ENCODE peak calls at places on chromosome 19, in five cellular contexts. K is GM23248, R is astrocyte, I is GM12878, V is neural progenitor cell. N is an unnamed sample.

GRCh38 chr19:19405919-19406877 is 723 bp downstream of the GATAD2A start:
- DNase-seq in K (peak), R (peak), I (no peak), V (peak), N (peak)

GRCh38 chr19:17248011-17248776 is 2.5 kb upstream of the NR2F6 start:
- DNase-seq in K (no peak), R (no peak), I (no peak), V (peak), N (no peak)

GRCh38 chr19:54609356-54609791 is 15.9 kb downstream of the LILRA1 start:
- DNase-seq in K (no peak), R (no peak), I (no peak), V (no peak), N (no peak)

GRCh38 chr19:52603558-52604207 is 33.6 kb downstream of the ZNF701 start:
- DNase-seq in K (peak), R (peak), I (no peak), V (no peak), N (no peak)

GRCh38 chr19:14114854-14115253 is 2.7 kb downstream of the PRKACA start:
- DNase-seq in K (peak), R (no peak), I (no peak), V (peak), N (no peak)

GRCh38 chr19:16369664-16370576 is 45.3 kb downstream of the KLF2 start:
- DNase-seq in K (no peak), R (no peak), I (no peak), V (no peak), N (no peak)

GRCh38 chr19:56351208-56351607 is 36.6 kb upstream of the ZSCAN5A start:
- DNase-seq in K (no peak), R (no peak), I (no peak), V (no peak), N (no peak)

GRCh38 chr19:31277516-31277915 is 71.7 kb downstream of the TSHZ3 start:
- DNase-seq in K (no peak), R (no peak), I (no peak), V (no peak), N (no peak)

GRCh38 chr19:4375620-4376228 is 24.6 kb downstream of the SH3GL1 start:
- DNase-seq in K (peak), R (peak), I (peak), V (peak), N (peak)

GRCh38 chr19:32397736-32398135 is 7.8 kb upstream of the DPY19L3 start:
- DNase-seq in K (peak), R (peak), I (no peak), V (no peak), N (no peak)

GRCh38 chr19:23283925-23284324 is 33.7 kb upstream of the ZNF724 start:
- DNase-seq in K (peak), R (peak), I (no peak), V (peak), N (peak)

GRCh38 chr19:38318595-38319142 is 976 bp upstream of the KCNK6 start:
- DNase-seq in K (no peak), R (no peak), I (no peak), V (no peak), N (peak)

GRCh38 chr19:48511321-48511731 is 309 bp downstream of the LMTK3 start:
- DNase-seq in K (no peak), R (no peak), I (no peak), V (peak), N (no peak)

GRCh38 chr19:48510421-48511268 is 990 bp downstream of the LMTK3 start:
- DNase-seq in K (peak), R (peak), I (no peak), V (peak), N (peak)

GRCh38 chr19:48509467-48510194 is 2.0 kb downstream of the LMTK3 start:
- DNase-seq in K (no peak), R (no peak), I (no peak), V (peak), N (no peak)

GRCh38 chr19:48507911-48508439 is 3.7 kb downstream of the LMTK3 start:
- DNase-seq in K (no peak), R (no peak), I (no peak), V (no peak), N (no peak)

GRCh38 chr19:48508729-48509310 is 2.8 kb downstream of the LMTK3 start:
- DNase-seq in K (no peak), R (no peak), I (no peak), V (no peak), N (no peak)
- H3K4me2 ChIP-seq in K (no peak), R (no peak), I (no peak), V (no peak), N (no peak)

GRCh38 chr19:46821512-46822359 is 28.9 kb downstream of the AP2S1 start:
- DNase-seq in K (no peak), R (no peak), I (no peak), V (peak), N (no peak)
- H2AFZ ChIP-seq in K (no peak), R (no peak), I (peak), V (peak), N (no peak)

DNA sequence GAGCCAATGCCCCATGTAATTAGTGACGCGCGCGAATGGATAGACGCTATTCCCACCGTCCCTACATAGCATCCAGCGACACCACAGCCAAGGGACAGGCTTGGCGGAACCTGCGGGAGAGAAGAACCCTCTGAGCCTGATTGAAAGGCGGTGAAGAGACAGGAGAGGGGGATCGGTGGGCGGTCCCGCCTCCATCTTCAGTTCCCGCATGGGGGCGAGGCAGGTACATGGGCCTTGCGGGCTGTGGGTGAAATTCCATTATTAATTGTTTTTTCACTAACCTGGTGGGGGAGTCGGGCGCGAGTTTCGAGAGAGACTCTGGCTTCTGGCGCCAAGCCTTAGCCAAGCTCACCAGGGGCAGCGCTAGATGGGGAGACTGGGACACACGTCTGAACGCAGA is 8.4 kb upstream of the TEX101 start:
- DNase-seq in K (no peak), R (no peak), I (no peak), V (peak), N (no peak)
- H3K4me2 ChIP-seq in K (no peak), R (no peak), I (no peak), V (no peak), N (no peak)

GRCh38 chr19:50510700-50511068 is 307 bp downstream of the JOSD2 start:
- DNase-seq in K (no peak), R (peak), I (no peak), V (no peak), N (no peak)

GRCh38 chr19:50509366-50509765 is 1.6 kb downstream of the JOSD2 start:
- DNase-seq in K (no peak), R (no peak), I (no peak), V (no peak), N (no peak)

GRCh38 chr19:50508850-50509190 is 2.2 kb downstream of the JOSD2 start:
- DNase-seq in K (no peak), R (no peak), I (no peak), V (no peak), N (no peak)

GRCh38 chr19:50511069-50511822 is at the start of gene JOSD2:
- DNase-seq in K (peak), R (peak), I (peak), V (peak), N (peak)

DNA sequence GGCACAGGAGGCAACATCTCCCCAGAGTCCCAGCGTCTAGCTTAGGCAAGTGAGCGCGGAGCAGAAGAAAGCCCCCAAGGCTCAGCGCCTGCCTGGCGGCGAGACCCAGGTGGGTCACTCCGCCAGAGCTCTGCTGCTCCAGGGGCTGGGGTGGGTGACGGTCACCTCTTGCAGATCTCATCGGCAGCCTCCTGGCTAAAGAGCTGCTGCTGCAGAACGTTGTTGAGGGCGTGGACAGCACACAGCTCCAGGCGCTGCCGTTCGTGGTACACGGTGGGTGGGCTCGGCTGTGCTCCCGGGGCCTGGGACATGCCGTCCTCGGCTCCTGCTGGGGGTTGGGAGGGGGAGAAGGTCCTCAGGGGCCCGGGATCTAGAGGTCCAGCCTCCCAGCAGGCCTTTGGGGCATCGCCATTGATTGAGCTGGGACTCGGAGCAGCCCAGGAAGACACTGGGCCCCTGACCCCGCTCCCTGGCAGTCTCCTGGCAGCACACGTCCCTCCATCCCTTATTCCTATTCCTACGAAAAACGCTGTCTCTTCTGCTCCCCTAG is 795 bp downstream of the JOSD2 start:
- DNase-seq in K (peak), R (no peak), I (no peak), V (peak), N (no peak)
- H2AFZ ChIP-seq in K (peak), R (peak), I (no peak), V (no peak), N (peak)

DNA sequence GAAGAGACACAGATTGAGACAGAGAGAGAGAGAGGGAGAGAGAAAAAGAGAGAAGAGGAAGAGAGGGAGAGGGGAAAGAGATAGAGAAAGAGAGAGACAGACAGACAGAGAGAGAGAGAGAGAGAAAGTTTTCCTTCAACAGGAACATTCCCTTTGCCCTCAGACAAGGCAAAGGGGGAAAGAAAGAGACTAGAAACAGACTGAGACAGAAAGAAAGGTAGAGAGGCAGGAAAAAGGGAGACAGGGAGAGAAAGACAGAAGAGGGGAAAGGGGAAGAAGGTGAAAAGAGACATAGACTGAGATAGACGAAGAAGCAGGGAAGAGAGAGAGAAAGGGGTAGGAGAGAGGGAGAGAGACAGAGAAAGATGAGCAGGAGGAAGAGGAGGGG is 18.5 kb upstream of the ZNF175 start:
- DNase-seq in K (no peak), R (no peak), I (no peak), V (no peak), N (no peak)
- H3K4me2 ChIP-seq in K (no peak), R (no peak), I (no peak), V (no peak), N (no peak)

GRCh38 chr19:44740351-44740824 is 8.1 kb upstream of the BCL3 start:
- DNase-seq in K (no peak), R (no peak), I (no peak), V (no peak), N (no peak)
- H2AFZ ChIP-seq in K (no peak), R (no peak), I (no peak), V (no peak), N (no peak)

DNA sequence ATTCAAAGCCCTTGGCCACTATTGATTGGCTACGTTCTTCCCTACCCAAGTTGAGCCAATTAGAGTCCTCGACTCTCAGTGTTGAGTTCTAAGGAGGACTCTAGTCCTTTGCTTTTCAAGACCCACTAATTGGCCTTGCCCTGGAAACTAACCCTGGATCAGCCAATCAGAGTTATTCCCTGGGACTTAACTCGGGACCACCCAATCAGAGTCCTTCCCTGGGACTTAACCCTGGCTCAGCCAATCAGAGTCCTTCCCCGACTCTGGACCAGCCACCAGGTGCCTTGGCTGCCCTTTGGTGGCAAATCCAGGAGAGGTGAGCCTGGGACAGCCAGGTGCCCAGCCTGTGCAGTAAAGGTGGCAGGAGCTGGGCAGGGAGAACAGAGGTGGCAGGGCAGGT is 28.7 kb downstream of the ATP8B3 start:
- DNase-seq in K (no peak), R (no peak), I (no peak), V (no peak), N (no peak)
- H3K4me2 ChIP-seq in K (no peak), R (no peak), I (no peak), V (no peak), N (no peak)

DNA sequence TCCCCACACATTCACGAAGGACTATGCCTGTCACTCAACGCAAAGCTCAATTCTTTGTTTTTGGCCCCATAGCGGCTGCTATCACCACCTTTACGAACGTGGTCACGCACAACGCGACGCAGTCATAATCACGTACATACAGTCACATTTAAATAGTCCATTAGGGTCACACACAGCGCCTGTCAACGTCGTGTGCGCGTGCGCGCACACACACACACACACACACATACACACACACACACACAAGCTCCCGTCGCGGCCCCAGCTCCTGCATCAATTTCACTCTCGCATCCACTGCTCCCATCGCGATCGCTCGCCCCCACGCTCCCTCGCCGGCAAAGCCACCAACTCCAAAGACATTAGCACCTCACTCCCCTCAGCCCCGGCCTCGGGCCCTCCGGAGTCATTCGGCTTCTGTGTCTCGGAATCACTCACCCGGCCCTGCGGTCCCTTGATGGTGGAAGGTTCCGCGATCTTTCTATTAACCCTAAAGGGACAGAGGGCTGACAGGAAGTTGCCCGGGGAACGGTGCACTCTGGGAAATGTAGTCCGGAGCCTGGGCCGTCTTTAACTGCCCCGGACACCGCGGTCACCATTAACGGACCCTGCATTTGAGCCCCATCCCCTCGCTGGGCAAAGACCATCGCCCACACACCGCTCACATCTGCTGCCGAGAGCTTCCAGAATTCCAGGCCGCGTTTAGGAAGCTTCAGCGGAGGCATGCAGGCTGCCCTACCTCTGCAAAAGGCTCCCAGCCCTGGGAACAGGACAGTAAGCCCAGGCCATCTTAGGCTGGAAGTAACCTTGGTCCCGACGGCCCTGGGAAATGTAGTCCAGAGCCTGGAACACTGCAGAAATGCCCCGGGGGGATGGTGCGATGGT is at the start of gene ZNF790:
- DNase-seq in K (peak), R (peak), I (peak), V (peak), N (peak)
- H2AFZ ChIP-seq in K (peak), R (peak), I (peak), V (peak), N (peak)

GRCh38 chr19:10226376-10227214 is 4.5 kb downstream of the S1PR2 start:
- DNase-seq in K (peak), R (peak), I (no peak), V (no peak), N (no peak)
- H3K4me2 ChIP-seq in K (peak), R (peak), I (no peak), V (no peak), N (no peak)

N was measured in endothelial cell of umbilical vein.